ENCODE peak calls at places on chromosome X, in ten cellular contexts. One of them, this sample, is unnamed.

GRCh38 chrX:6505960-6506359 is 29.0 kb downstream of the VCX3A start:
- DNase-seq in heart left ventricle: no peak
- DNase-seq in activated naive CD4-positive, alpha-beta T cell: no peak
- DNase-seq in HEK293T: no peak
- DNase-seq in NCI-H2029 treated with DMSO at 0.1 percent for 48 hours: no peak
- DNase-seq in AG09319: no peak
- DNase-seq in naive thymus-derived CD4-positive, alpha-beta T cell: no peak
- DNase-seq in CD4-positive, alpha-beta T cell: no peak
- DNase-seq in cerebellum: no peak
- DNase-seq in Karpas-422: no peak
- DNase-seq in this sample: no peak

GRCh38 chrX:81174286-81174685 is 27.4 kb downstream of the HMGN5 start:
- DNase-seq in heart left ventricle: no peak
- DNase-seq in Karpas-422: peak
- DNase-seq in HEK293T: peak
- DNase-seq in CD4-positive, alpha-beta T cell: no peak
- DNase-seq in activated naive CD4-positive, alpha-beta T cell: no peak
- DNase-seq in naive thymus-derived CD4-positive, alpha-beta T cell: no peak
- DNase-seq in NCI-H2029 treated with DMSO at 0.1 percent for 48 hours: no peak
- DNase-seq in AG09319: peak
- DNase-seq in cerebellum: no peak
- DNase-seq in this sample: no peak

GRCh38 chrX:155767101-155767878 is 113.9 kb upstream of the VAMP7 start:
- DNase-seq in naive thymus-derived CD4-positive, alpha-beta T cell: peak
- DNase-seq in NCI-H2029 treated with DMSO at 0.1 percent for 48 hours: peak
- DNase-seq in activated naive CD4-positive, alpha-beta T cell: no peak
- DNase-seq in HEK293T: peak
- DNase-seq in AG09319: peak
- DNase-seq in cerebellum: peak
- DNase-seq in CD4-positive, alpha-beta T cell: peak
- DNase-seq in Karpas-422: no peak
- DNase-seq in heart left ventricle: peak
- DNase-seq in this sample: no peak

GRCh38 chrX:22698151-22698550 is 301.6 kb upstream of the DDX53 start:
- DNase-seq in NCI-H2029 treated with DMSO at 0.1 percent for 48 hours: no peak
- DNase-seq in AG09319: no peak
- DNase-seq in naive thymus-derived CD4-positive, alpha-beta T cell: no peak
- DNase-seq in activated naive CD4-positive, alpha-beta T cell: no peak
- DNase-seq in cerebellum: no peak
- DNase-seq in HEK293T: no peak
- DNase-seq in heart left ventricle: no peak
- DNase-seq in CD4-positive, alpha-beta T cell: no peak
- DNase-seq in Karpas-422: no peak
- DNase-seq in this sample: no peak

GRCh38 chrX:150308532-150309157 is 54.5 kb upstream of the MAMLD1 start:
- DNase-seq in activated naive CD4-positive, alpha-beta T cell: no peak
- DNase-seq in CD4-positive, alpha-beta T cell: no peak
- DNase-seq in HEK293T: no peak
- DNase-seq in NCI-H2029 treated with DMSO at 0.1 percent for 48 hours: no peak
- DNase-seq in AG09319: no peak
- DNase-seq in heart left ventricle: no peak
- DNase-seq in Karpas-422: no peak
- DNase-seq in naive thymus-derived CD4-positive, alpha-beta T cell: no peak
- DNase-seq in cerebellum: no peak
- DNase-seq in this sample: no peak

GRCh38 chrX:14051416-14051815 is 21.7 kb upstream of the GEMIN8 start:
- DNase-seq in cerebellum: no peak
- DNase-seq in Karpas-422: no peak
- DNase-seq in HEK293T: no peak
- DNase-seq in NCI-H2029 treated with DMSO at 0.1 percent for 48 hours: no peak
- DNase-seq in activated naive CD4-positive, alpha-beta T cell: no peak
- DNase-seq in heart left ventricle: no peak
- DNase-seq in naive thymus-derived CD4-positive, alpha-beta T cell: no peak
- DNase-seq in AG09319: no peak
- DNase-seq in CD4-positive, alpha-beta T cell: no peak
- DNase-seq in this sample: no peak

GRCh38 chrX:122777766-122778165 is 406.3 kb upstream of the GRIA3 start:
- DNase-seq in Karpas-422: no peak
- DNase-seq in NCI-H2029 treated with DMSO at 0.1 percent for 48 hours: no peak
- DNase-seq in activated naive CD4-positive, alpha-beta T cell: no peak
- DNase-seq in AG09319: no peak
- DNase-seq in HEK293T: no peak
- DNase-seq in naive thymus-derived CD4-positive, alpha-beta T cell: no peak
- DNase-seq in heart left ventricle: no peak
- DNase-seq in cerebellum: no peak
- DNase-seq in CD4-positive, alpha-beta T cell: no peak
- DNase-seq in this sample: no peak

GRCh38 chrX:149472620-149473019 is 32.5 kb downstream of the IDS start:
- DNase-seq in CD4-positive, alpha-beta T cell: no peak
- DNase-seq in heart left ventricle: no peak
- DNase-seq in Karpas-422: no peak
- DNase-seq in AG09319: no peak
- DNase-seq in naive thymus-derived CD4-positive, alpha-beta T cell: no peak
- DNase-seq in cerebellum: no peak
- DNase-seq in HEK293T: no peak
- DNase-seq in NCI-H2029 treated with DMSO at 0.1 percent for 48 hours: no peak
- DNase-seq in activated naive CD4-positive, alpha-beta T cell: no peak
- DNase-seq in this sample: no peak

GRCh38 chrX:52078133-52078532 is 9.2 kb upstream of the MAGED4B start:
- DNase-seq in activated naive CD4-positive, alpha-beta T cell: no peak
- DNase-seq in HEK293T: no peak
- DNase-seq in naive thymus-derived CD4-positive, alpha-beta T cell: no peak
- DNase-seq in Karpas-422: no peak
- DNase-seq in CD4-positive, alpha-beta T cell: no peak
- DNase-seq in cerebellum: no peak
- DNase-seq in NCI-H2029 treated with DMSO at 0.1 percent for 48 hours: no peak
- DNase-seq in heart left ventricle: no peak
- DNase-seq in AG09319: no peak
- DNase-seq in this sample: no peak

GRCh38 chrX:101999644-102000539 is 68.1 kb upstream of the ZMAT1 start:
- DNase-seq in heart left ventricle: no peak
- DNase-seq in cerebellum: no peak
- DNase-seq in AG09319: no peak
- DNase-seq in naive thymus-derived CD4-positive, alpha-beta T cell: no peak
- DNase-seq in CD4-positive, alpha-beta T cell: no peak
- DNase-seq in activated naive CD4-positive, alpha-beta T cell: no peak
- DNase-seq in NCI-H2029 treated with DMSO at 0.1 percent for 48 hours: no peak
- DNase-seq in Karpas-422: no peak
- DNase-seq in HEK293T: no peak
- DNase-seq in this sample: no peak

GRCh38 chrX:108415891-108416290 is 22.3 kb downstream of the COL4A6 start:
- DNase-seq in CD4-positive, alpha-beta T cell: no peak
- DNase-seq in naive thymus-derived CD4-positive, alpha-beta T cell: no peak
- DNase-seq in activated naive CD4-positive, alpha-beta T cell: no peak
- DNase-seq in cerebellum: no peak
- DNase-seq in Karpas-422: no peak
- DNase-seq in AG09319: no peak
- DNase-seq in heart left ventricle: no peak
- DNase-seq in NCI-H2029 treated with DMSO at 0.1 percent for 48 hours: no peak
- DNase-seq in HEK293T: no peak
- DNase-seq in this sample: no peak

GRCh38 chrX:19772306-19772705 is 115.1 kb downstream of the SH3KBP1 start:
- DNase-seq in heart left ventricle: no peak
- DNase-seq in NCI-H2029 treated with DMSO at 0.1 percent for 48 hours: no peak
- DNase-seq in HEK293T: no peak
- DNase-seq in AG09319: peak
- DNase-seq in naive thymus-derived CD4-positive, alpha-beta T cell: no peak
- DNase-seq in cerebellum: no peak
- DNase-seq in CD4-positive, alpha-beta T cell: no peak
- DNase-seq in activated naive CD4-positive, alpha-beta T cell: no peak
- DNase-seq in Karpas-422: no peak
- DNase-seq in this sample: no peak

GRCh38 chrX:77436682-77437081 is 10.5 kb upstream of the FGF16 start:
- DNase-seq in heart left ventricle: no peak
- DNase-seq in CD4-positive, alpha-beta T cell: no peak
- DNase-seq in activated naive CD4-positive, alpha-beta T cell: no peak
- DNase-seq in Karpas-422: no peak
- DNase-seq in naive thymus-derived CD4-positive, alpha-beta T cell: no peak
- DNase-seq in cerebellum: no peak
- DNase-seq in NCI-H2029 treated with DMSO at 0.1 percent for 48 hours: no peak
- DNase-seq in AG09319: no peak
- DNase-seq in HEK293T: no peak
- DNase-seq in this sample: no peak

GRCh38 chrX:103685396-103685795 is 1.1 kb downstream of the MORF4L2 start:
- DNase-seq in HEK293T: no peak
- DNase-seq in NCI-H2029 treated with DMSO at 0.1 percent for 48 hours: no peak
- DNase-seq in CD4-positive, alpha-beta T cell: no peak
- DNase-seq in activated naive CD4-positive, alpha-beta T cell: no peak
- DNase-seq in cerebellum: no peak
- DNase-seq in naive thymus-derived CD4-positive, alpha-beta T cell: no peak
- DNase-seq in heart left ventricle: no peak
- DNase-seq in AG09319: no peak
- DNase-seq in Karpas-422: no peak
- DNase-seq in this sample: no peak

GRCh38 chrX:48700951-48701653 is 4.6 kb downstream of the SUV39H1 start:
- DNase-seq in heart left ventricle: no peak
- DNase-seq in Karpas-422: no peak
- DNase-seq in activated naive CD4-positive, alpha-beta T cell: no peak
- DNase-seq in AG09319: no peak
- DNase-seq in CD4-positive, alpha-beta T cell: no peak
- DNase-seq in HEK293T: no peak
- DNase-seq in naive thymus-derived CD4-positive, alpha-beta T cell: no peak
- DNase-seq in NCI-H2029 treated with DMSO at 0.1 percent for 48 hours: no peak
- DNase-seq in cerebellum: no peak
- DNase-seq in this sample: no peak

GRCh38 chrX:96752776-96753175 is 68.1 kb downstream of the DIAPH2 start:
- DNase-seq in NCI-H2029 treated with DMSO at 0.1 percent for 48 hours: no peak
- DNase-seq in Karpas-422: no peak
- DNase-seq in CD4-positive, alpha-beta T cell: no peak
- DNase-seq in heart left ventricle: no peak
- DNase-seq in HEK293T: no peak
- DNase-seq in activated naive CD4-positive, alpha-beta T cell: no peak
- DNase-seq in cerebellum: no peak
- DNase-seq in naive thymus-derived CD4-positive, alpha-beta T cell: no peak
- DNase-seq in AG09319: no peak
- DNase-seq in this sample: no peak

GRCh38 chrX:25019707-25020390 is 4.1 kb upstream of the ARX start:
- DNase-seq in NCI-H2029 treated with DMSO at 0.1 percent for 48 hours: no peak
- DNase-seq in Karpas-422: no peak
- DNase-seq in heart left ventricle: no peak
- DNase-seq in CD4-positive, alpha-beta T cell: no peak
- DNase-seq in activated naive CD4-positive, alpha-beta T cell: no peak
- DNase-seq in HEK293T: peak
- DNase-seq in AG09319: no peak
- DNase-seq in naive thymus-derived CD4-positive, alpha-beta T cell: no peak
- DNase-seq in cerebellum: no peak
- DNase-seq in this sample: no peak

GRCh38 chrX:1420371-1420770 is 28.5 kb upstream of the SLC25A6 start:
- DNase-seq in CD4-positive, alpha-beta T cell: no peak
- DNase-seq in activated naive CD4-positive, alpha-beta T cell: no peak
- DNase-seq in heart left ventricle: no peak
- DNase-seq in HEK293T: no peak
- DNase-seq in cerebellum: no peak
- DNase-seq in naive thymus-derived CD4-positive, alpha-beta T cell: no peak
- DNase-seq in AG09319: no peak
- DNase-seq in NCI-H2029 treated with DMSO at 0.1 percent for 48 hours: no peak
- DNase-seq in Karpas-422: no peak
- DNase-seq in this sample: no peak

GRCh38 chrX:65837875-65838549 is 170.6 kb downstream of the MSN start:
- DNase-seq in Karpas-422: no peak
- DNase-seq in CD4-positive, alpha-beta T cell: no peak
- DNase-seq in HEK293T: no peak
- DNase-seq in activated naive CD4-positive, alpha-beta T cell: no peak
- DNase-seq in cerebellum: no peak
- DNase-seq in NCI-H2029 treated with DMSO at 0.1 percent for 48 hours: no peak
- DNase-seq in AG09319: no peak
- DNase-seq in heart left ventricle: no peak
- DNase-seq in naive thymus-derived CD4-positive, alpha-beta T cell: no peak
- DNase-seq in this sample: no peak

GRCh38 chrX:150546711-150547153 is 21.7 kb upstream of the MTM1 start:
- DNase-seq in NCI-H2029 treated with DMSO at 0.1 percent for 48 hours: no peak
- DNase-seq in heart left ventricle: no peak
- DNase-seq in activated naive CD4-positive, alpha-beta T cell: no peak
- DNase-seq in CD4-positive, alpha-beta T cell: peak
- DNase-seq in naive thymus-derived CD4-positive, alpha-beta T cell: no peak
- DNase-seq in Karpas-422: no peak
- DNase-seq in HEK293T: no peak
- DNase-seq in cerebellum: no peak
- DNase-seq in AG09319: no peak
- DNase-seq in this sample: peak

GRCh38 chrX:40318076-40318475 is 220.3 kb upstream of the BCOR start:
- DNase-seq in activated naive CD4-positive, alpha-beta T cell: no peak
- DNase-seq in HEK293T: no peak
- DNase-seq in cerebellum: no peak
- DNase-seq in AG09319: no peak
- DNase-seq in heart left ventricle: no peak
- DNase-seq in naive thymus-derived CD4-positive, alpha-beta T cell: no peak
- DNase-seq in Karpas-422: no peak
- DNase-seq in NCI-H2029 treated with DMSO at 0.1 percent for 48 hours: no peak
- DNase-seq in CD4-positive, alpha-beta T cell: no peak
- DNase-seq in this sample: no peak

GRCh38 chrX:105488731-105489130 is 268.2 kb upstream of the TEX13A start:
- DNase-seq in heart left ventricle: no peak
- DNase-seq in AG09319: no peak
- DNase-seq in Karpas-422: no peak
- DNase-seq in naive thymus-derived CD4-positive, alpha-beta T cell: no peak
- DNase-seq in NCI-H2029 treated with DMSO at 0.1 percent for 48 hours: no peak
- DNase-seq in activated naive CD4-positive, alpha-beta T cell: no peak
- DNase-seq in CD4-positive, alpha-beta T cell: no peak
- DNase-seq in HEK293T: no peak
- DNase-seq in cerebellum: no peak
- DNase-seq in this sample: no peak

GRCh38 chrX:17082831-17083230 is 136.4 kb downstream of the REPS2 start:
- DNase-seq in AG09319: no peak
- DNase-seq in naive thymus-derived CD4-positive, alpha-beta T cell: no peak
- DNase-seq in HEK293T: peak
- DNase-seq in CD4-positive, alpha-beta T cell: no peak
- DNase-seq in activated naive CD4-positive, alpha-beta T cell: no peak
- DNase-seq in cerebellum: peak
- DNase-seq in heart left ventricle: no peak
- DNase-seq in NCI-H2029 treated with DMSO at 0.1 percent for 48 hours: no peak
- DNase-seq in Karpas-422: peak
- DNase-seq in this sample: no peak

GRCh38 chrX:130172127-130172834 is 519 bp downstream of the RAB33A start:
- DNase-seq in naive thymus-derived CD4-positive, alpha-beta T cell: no peak
- DNase-seq in HEK293T: no peak
- DNase-seq in AG09319: no peak
- DNase-seq in Karpas-422: no peak
- DNase-seq in heart left ventricle: no peak
- DNase-seq in cerebellum: no peak
- DNase-seq in activated naive CD4-positive, alpha-beta T cell: no peak
- DNase-seq in CD4-positive, alpha-beta T cell: no peak
- DNase-seq in NCI-H2029 treated with DMSO at 0.1 percent for 48 hours: no peak
- DNase-seq in this sample: no peak

This sample was measured in stimulated activated CD8-positive, alpha-beta memory T cell treated with anti-CD3 and anti-CD28 coated beads, Interleukin-4, amount 100 ng/mL, for 1 hour.